ENCODE peak calls at places on chromosomes 2 and 18, in five cellular contexts. I is K562, D is aorta, K is kidney, C is esophagus squamous epithelium. Q is an unnamed sample.

GRCh38 chr18:9613550-9614400 is 584 bp downstream of the PPP4R1 start:
- DNase-seq in I (peak; percentile 81), D (peak; percentile 88), K (peak; percentile 89), C (no peak), Q (peak; percentile 66)

GRCh38 chr2:237731663-237732062 is 66.9 kb upstream of the RBM44 start:
- DNase-seq in I (no peak), D (no peak), K (peak; percentile 80), C (no peak), Q (no peak)

GRCh38 chr2:151654085-151654484 is 80.2 kb downstream of the NEB start:
- DNase-seq in I (no peak), D (no peak), K (no peak), C (no peak), Q (no peak)

GRCh38 chr2:8574196-8575010 is 107.5 kb upstream of the ID2 start:
- DNase-seq in I (no peak), D (peak; percentile 73), K (no peak), C (no peak), Q (no peak)

GRCh38 chr2:140457483-140457882 is 1673.3 kb downstream of the LRP1B start:
- DNase-seq in I (no peak), D (no peak), K (no peak), C (no peak), Q (no peak)

GRCh38 chr2:32832821-32833220 is 113.9 kb upstream of the LTBP1 start:
- DNase-seq in I (no peak), D (no peak), K (no peak), C (no peak), Q (peak; percentile 21)

GRCh38 chr2:73983322-73984202 is 1.1 kb upstream of the TET3 start:
- DNase-seq in I (no peak), D (no peak), K (peak; percentile 97), C (no peak), Q (no peak)

GRCh38 chr2:68465081-68465916 is 1.8 kb downstream of the FBXO48 start:
- DNase-seq in I (no peak), D (no peak), K (no peak), C (no peak), Q (no peak)

GRCh38 chr2:234880551-234881211 is 71.1 kb upstream of the SH3BP4 start:
- DNase-seq in I (no peak), D (no peak), K (no peak), C (no peak), Q (no peak)

GRCh38 chr2:238912228-238912915 is 64.5 kb downstream of the TWIST2 start:
- DNase-seq in I (no peak), D (no peak), K (no peak), C (no peak), Q (no peak)

GRCh38 chr18:55573386-55573785 is 14.6 kb downstream of the TCF4 start:
- DNase-seq in I (no peak), D (no peak), K (no peak), C (no peak), Q (no peak)
- H3K4me1 ChIP-seq in I (no peaks in the 10 kb centered on the region), D (no peaks in the 10 kb centered on the region), K (no peaks in the 10 kb centered on the region), C (no peaks in the 10 kb centered on the region), Q (no peaks in the 10 kb centered on the region)

DNA sequence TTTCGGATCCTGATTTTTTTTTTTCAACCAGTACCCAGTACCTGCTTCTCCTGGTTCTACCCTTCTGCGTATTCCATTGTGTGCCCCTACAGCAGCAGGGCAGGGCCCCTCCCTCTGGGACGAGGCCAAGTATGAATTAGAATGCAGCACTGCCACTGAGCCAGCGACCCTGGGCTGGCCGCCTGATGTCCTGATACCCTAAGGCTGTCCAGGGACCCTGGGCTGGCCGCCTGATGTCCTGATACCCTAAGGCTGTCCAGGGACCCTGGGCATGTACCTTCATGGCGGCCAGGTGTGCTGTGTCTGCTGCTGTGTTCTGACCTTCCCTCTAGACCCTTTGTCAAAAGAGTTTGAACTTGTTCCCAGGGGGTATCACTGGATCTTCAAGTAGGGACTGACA is 42.9 kb downstream of the CABLES1 start:
- DNase-seq in I (no peak), D (no peak), K (no peak), C (no peak), Q (no peak)
- H3K4me1 ChIP-seq in I (no peaks in the 10 kb centered on the region), D (no peaks in the 10 kb centered on the region), K (no peaks in the 10 kb centered on the region), C (peaks cover 27% of the 10 kb centered on the region), Q (peaks cover 6% of the 10 kb centered on the region)

GRCh38 chr2:200064879-200065278 is 109.5 kb downstream of the MAIP1 start:
- DNase-seq in I (no peak), D (no peak), K (no peak), C (no peak), Q (no peak)

GRCh38 chr2:200068642-200069041 is 113.3 kb downstream of the MAIP1 start:
- DNase-seq in I (no peak), D (no peak), K (no peak), C (no peak), Q (no peak)

GRCh38 chr2:200065477-200065876 is 110.1 kb downstream of the MAIP1 start:
- DNase-seq in I (no peak), D (no peak), K (no peak), C (no peak), Q (no peak)

DNA sequence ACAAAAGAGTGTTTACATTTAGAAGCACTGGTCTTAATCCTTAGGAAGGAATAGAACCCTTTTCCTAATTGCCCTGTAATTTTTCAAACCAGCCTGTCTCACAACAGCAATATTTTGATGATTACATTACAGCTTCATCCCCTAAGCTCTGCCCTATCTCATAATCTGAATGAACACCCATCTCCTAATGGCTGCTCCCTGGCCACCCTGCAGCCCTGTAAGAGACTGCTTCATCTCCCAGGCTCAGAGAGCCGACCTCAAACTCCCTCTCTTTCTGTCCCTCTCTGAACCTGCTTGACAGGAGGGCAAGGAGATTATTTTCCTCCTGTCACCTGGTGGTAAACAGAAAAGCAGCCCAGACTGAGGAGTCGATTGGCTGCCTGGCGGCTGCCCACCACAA is 107.8 kb downstream of the MAIP1 start:
- DNase-seq in I (no peak), D (no peak), K (no peak), C (no peak), Q (no peak)
- H3K4me1 ChIP-seq in I (no peaks in the 10 kb centered on the region), D (no peaks in the 10 kb centered on the region), K (no peaks in the 10 kb centered on the region), C (no peaks in the 10 kb centered on the region), Q (no peaks in the 10 kb centered on the region)

DNA sequence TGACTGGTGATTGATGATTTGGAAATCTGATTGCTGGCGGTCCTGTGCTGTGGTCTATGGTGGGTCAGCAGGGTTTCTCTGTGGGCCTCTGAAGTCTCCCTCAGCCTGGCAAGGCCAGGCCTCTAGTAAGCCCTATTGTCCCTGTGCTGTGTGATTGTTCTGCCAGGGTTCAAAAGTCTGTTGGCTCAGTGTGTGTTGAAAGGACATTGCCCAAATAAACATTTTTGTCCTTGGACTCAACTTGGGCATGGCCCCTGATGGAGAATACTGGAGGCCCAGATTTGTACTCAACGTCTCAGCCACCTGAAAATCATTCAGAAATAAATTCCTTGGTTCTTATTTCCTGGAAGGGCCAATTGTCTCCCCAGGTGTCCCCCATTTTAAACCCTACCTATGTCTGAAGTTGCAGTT is 74.4 kb downstream of the MAP4K4 start:
- DNase-seq in I (no peak), D (no peak), K (no peak), C (no peak), Q (no peak)
- H3K4me1 ChIP-seq in I (no peaks in the 10 kb centered on the region), D (peaks cover 23% of the 10 kb centered on the region), K (peaks cover 21% of the 10 kb centered on the region), C (peaks cover 86% of the 10 kb centered on the region), Q (peaks cover 28% of the 10 kb centered on the region)